ENCODE peak calls at places on chromosomes 2 and 18, in four cellular contexts. O is GM12878, Y is A549, N is HepG2. G is an unnamed sample.

GRCh38 chr2:231709636-231709980 is 1.3 kb downstream of the PTMA start:
- DNase-seq in O (no peak), Y (no peak), N (no peak), G (no peak)

GRCh38 chr2:225337183-225337582 is 62.3 kb upstream of the NYAP2 start:
- DNase-seq in O (no peak), N (no peak), Y (no peak), G (no peak)

GRCh38 chr2:54680397-54681032 is 42.9 kb upstream of the EML6 start:
- DNase-seq in N (no peak), O (peak; percentile 77), Y (no peak), G (no peak)

GRCh38 chr2:157364257-157364974 is 38.8 kb upstream of the ERMN start:
- DNase-seq in Y (no peak), N (no peak), O (peak; percentile 87), G (no peak)

GRCh38 chr2:85888020-85888744 is 608 bp downstream of the ST3GAL5 start:
- DNase-seq in N (no peak), Y (no peak), O (no peak), G (no peak)

GRCh38 chr2:125870746-125871145 is 785.2 kb upstream of the GYPC start:
- DNase-seq in O (no peak), N (no peak), Y (no peak), G (no peak)

GRCh38 chr2:85648619-85649018 is 19.4 kb downstream of the SFTPB start:
- DNase-seq in N (no peak), O (no peak), Y (peak; percentile 76), G (peak; percentile 57)

GRCh38 chr18:79695269-79695668 is 15.7 kb downstream of the CTDP1 start:
- DNase-seq in O (no peak), N (no peak), Y (no peak), G (no peak)

GRCh38 chr2:165846056-165846455 is 52.0 kb upstream of the GALNT3 start:
- DNase-seq in N (no peak), Y (no peak), O (no peak), G (no peak)

GRCh38 chr2:239290618-239291504 is 110.0 kb downstream of the HDAC4 start:
- DNase-seq in Y (no peak), O (no peak), N (no peak), G (no peak)

GRCh38 chr18:79872852-79873444 is 75.2 kb downstream of the KCNG2 start:
- DNase-seq in N (no peak), Y (no peak), O (no peak), G (no peak)

GRCh38 chr18:7152485-7152884 is 34.9 kb upstream of the LAMA1 start:
- DNase-seq in N (no peak), O (no peak), Y (no peak), G (no peak)

GRCh38 chr2:39264733-39265132 is 21.0 kb upstream of the CDKL4 start:
- DNase-seq in O (no peak), N (no peak), Y (no peak), G (no peak)

GRCh38 chr2:176117162-176117822 is 714 bp downstream of the HOXD10 start:
- DNase-seq in Y (no peak), O (no peak), N (no peak), G (no peak)

GRCh38 chr18:73766915-73767314 is 380.7 kb downstream of the FBXO15 start:
- DNase-seq in Y (no peak), O (no peak), N (no peak), G (no peak)

GRCh38 chr2:44952143-44952805 is 10.8 kb downstream of the SIX3 start:
- DNase-seq in N (peak; percentile 58), Y (peak; percentile 75), O (no peak), G (peak; percentile 72)

GRCh38 chr2:113273031-113273551 is 5.6 kb downstream of the PAX8 start:
- DNase-seq in Y (peak; percentile 68), N (peak; percentile 28), O (no peak), G (no peak)

GRCh38 chr18:34740101-34740500 is 30.0 kb downstream of the DTNA start:
- DNase-seq in O (no peak), N (no peak), Y (no peak), G (no peak)

GRCh38 chr2:168574856-168575630 is 119.0 kb downstream of the CERS6 start:
- DNase-seq in N (no peak), Y (no peak), O (no peak), G (no peak)

GRCh38 chr18:27017901-27018500 is 152.5 kb upstream of the AQP4 start:
- DNase-seq in N (peak; percentile 19), O (no peak), Y (peak; percentile 5), G (no peak)

GRCh38 chr2:11377915-11378649 is 33.6 kb upstream of the ROCK2 start:
- DNase-seq in N (no peak), Y (no peak), O (peak; percentile 61), G (no peak)

GRCh38 chr2:209974566-209974965 is 27.9 kb upstream of the RPE start:
- DNase-seq in N (no peak), O (no peak), Y (no peak), G (no peak)

GRCh38 chr18:61531182-61531581 is 198.0 kb downstream of the CDH20 start:
- DNase-seq in O (no peak), N (no peak), Y (no peak), G (no peak)

GRCh38 chr2:70596739-70597138 is 43.1 kb upstream of the TGFA start:
- DNase-seq in Y (no peak), O (no peak), N (no peak), G (no peak)

GRCh38 chr18:49257609-49258008 is 202.8 kb downstream of the DYM start:
- DNase-seq in O (no peak), N (no peak), Y (no peak), G (no peak)

GRCh38 chr18:49207373-49207772 is 253.1 kb downstream of the DYM start:
- DNase-seq in O (no peak), N (no peak), Y (no peak), G (no peak)

GRCh38 chr18:12308386-12309100 is 502 bp downstream of the TUBB6 start:
- DNase-seq in O (no peak), N (peak; percentile 29), Y (peak; percentile 43), G (peak; percentile 88)

GRCh38 chr18:80200932-80201672 is 46.2 kb downstream of the PARD6G start:
- DNase-seq in O (no peak), Y (no peak), N (no peak), G (no peak)

GRCh38 chr2:12416600-12416999 is 300.1 kb upstream of the TRIB2 start:
- DNase-seq in Y (no peak), N (peak; percentile 11), O (no peak), G (peak; percentile 59)

GRCh38 chr2:16181741-16182090 is 241.4 kb downstream of the MYCN start:
- DNase-seq in Y (no peak), N (no peak), O (no peak), G (no peak)

GRCh38 chr2:16178551-16179130 is 238.3 kb downstream of the MYCN start:
- DNase-seq in O (no peak), Y (no peak), N (no peak), G (no peak)

GRCh38 chr2:16180631-16181030 is 240.3 kb downstream of the MYCN start:
- DNase-seq in Y (no peak), N (no peak), O (no peak), G (no peak)

GRCh38 chr2:16181062-16181740 is 240.9 kb downstream of the MYCN start:
- DNase-seq in O (no peak), N (no peak), Y (no peak), G (no peak)

DNA sequence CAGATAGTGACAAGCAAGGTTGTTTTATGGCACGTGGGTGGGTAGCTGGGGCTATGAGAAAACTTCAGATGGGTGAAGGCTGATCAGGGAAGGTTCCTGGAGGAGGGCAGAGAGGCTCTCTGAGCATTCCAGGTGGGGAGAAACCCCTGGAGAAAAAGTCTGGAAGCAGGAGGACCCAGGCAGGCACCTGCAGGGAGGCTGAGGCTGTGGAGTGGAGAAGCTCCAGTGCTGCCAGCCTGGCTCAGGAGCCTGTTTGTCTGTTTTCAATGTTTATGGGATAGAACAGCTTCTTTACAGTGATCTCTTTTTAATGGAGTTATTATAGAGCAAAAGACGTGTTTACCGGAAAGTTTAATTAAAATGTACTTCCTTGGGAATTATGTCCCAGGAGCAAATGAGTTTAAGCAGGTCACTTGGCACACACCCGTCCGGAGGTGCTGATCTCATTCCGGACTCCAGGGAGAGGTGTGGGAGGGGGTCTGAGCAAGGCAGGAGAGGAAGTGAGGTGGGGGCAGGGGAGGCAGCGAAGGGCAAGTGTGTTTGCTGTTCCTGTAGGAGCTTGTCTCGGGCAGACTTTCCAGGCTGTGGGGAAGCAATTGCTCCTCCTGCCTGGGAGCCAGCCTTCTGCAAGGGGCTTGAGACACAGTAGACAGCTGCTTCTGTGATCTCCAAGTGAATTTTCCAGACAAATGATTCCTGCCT is 239.5 kb downstream of the MYCN start:
- DNase-seq in Y (no peak), N (no peak), O (no peak), G (no peak)
- TF ChIP-seq KDM1A in Y (no peak), N (no peak), O (no peak), G (no peak)

GRCh38 chr2:219707496-219708285 is 80.3 kb downstream of the SLC4A3 start:
- DNase-seq in N (no peak), Y (no peak), O (no peak), G (no peak)
- TF ChIP-seq REST in N (no peak), Y (no peak), O (no peak), G (no peak)

GRCh38 chr2:119175517-119175916 is 17.0 kb upstream of the C1QL2 start:
- DNase-seq in Y (no peak), N (no peak), O (no peak), G (peak; percentile 28)

GRCh38 chr2:119173556-119174060 is 15.1 kb upstream of the C1QL2 start:
- DNase-seq in O (no peak), N (no peak), Y (no peak), G (no peak)

GRCh38 chr2:119174993-119175347 is 16.4 kb upstream of the C1QL2 start:
- DNase-seq in Y (no peak), O (no peak), N (no peak), G (no peak)

GRCh38 chr2:119177171-119177837 is 18.8 kb upstream of the C1QL2 start:
- DNase-seq in O (no peak), N (no peak), Y (no peak), G (no peak)

GRCh38 chr2:119174216-119174992 is 15.9 kb upstream of the C1QL2 start:
- DNase-seq in O (no peak), Y (peak; percentile 41), N (peak; percentile 37), G (peak; percentile 70)
- TF ChIP-seq KDM1A in O (no peak), Y (no peak), N (no peak), G (no peak)

GRCh38 chr2:219668316-219668715 is 40.9 kb downstream of the SLC4A3 start:
- DNase-seq in N (no peak), Y (no peak), O (no peak), G (no peak)

GRCh38 chr2:219663116-219663762 is 35.8 kb downstream of the SLC4A3 start:
- DNase-seq in O (no peak), N (no peak), Y (no peak), G (no peak)

GRCh38 chr2:219664958-219665357 is 37.5 kb downstream of the SLC4A3 start:
- DNase-seq in Y (no peak), N (no peak), O (no peak), G (no peak)

GRCh38 chr2:219664041-219664440 is 36.6 kb downstream of the SLC4A3 start:
- DNase-seq in O (no peak), N (no peak), Y (no peak), G (no peak)

GRCh38 chr2:219665926-219666325 is 38.5 kb downstream of the SLC4A3 start:
- DNase-seq in N (no peak), Y (no peak), O (no peak), G (no peak)
- TF ChIP-seq REST in N (no peak), Y (no peak), O (no peak), G (no peak)

GRCh38 chr2:17506736-17507616 is 11.3 kb downstream of the RAD51AP2 start:
- DNase-seq in O (no peak), Y (no peak), N (no peak), G (peak; percentile 44)
- TF ChIP-seq KDM1A in O (no peak), Y (no peak), N (no peak), G (no peak)